ENCODE peak calls at places on chromosomes 12 and 14, in five cellular contexts. G, T, I, P and R are unnamed samples.

GRCh38 chr12:2364566-2365165 is 311.9 kb downstream of the CACNA1C start:
- DNase-seq in G (no peak), T (no peak), I (no peak), P (no peak), R (no peak)

GRCh38 chr12:3227076-3227975 is 150.1 kb downstream of the TSPAN9 start:
- DNase-seq in G (no peak), T (no peak), I (no peak), P (no peak), R (no peak)

GRCh38 chr12:104374806-104375205 is 71.3 kb downstream of the EID3 start:
- DNase-seq in G (no peak), T (no peak), I (no peak), P (no peak), R (no peak)

GRCh38 chr14:88454886-88455285 is 69.4 kb downstream of the SPATA7 start:
- DNase-seq in G (no peak), T (no peak), I (no peak), P (no peak), R (no peak)

GRCh38 chr12:11765817-11766794 is 116.6 kb downstream of the ETV6 start:
- DNase-seq in G (no peak), T (peak), I (no peak), P (no peak), R (no peak)

GRCh38 chr12:109738209-109738608 is 24.6 kb downstream of the FAM222A start:
- DNase-seq in G (no peak), T (no peak), I (no peak), P (no peak), R (no peak)

GRCh38 chr12:87848248-87848868 is 180.8 kb downstream of the C12orf50 start:
- DNase-seq in G (no peak), T (no peak), I (peak), P (peak), R (peak)

GRCh38 chr12:111328138-111328537 is 40.8 kb downstream of the PHETA1 start:
- DNase-seq in G (no peak), T (no peak), I (no peak), P (no peak), R (no peak)

GRCh38 chr12:120532701-120533238 is 1.4 kb upstream of the RNF10 start:
- DNase-seq in G (no peak), T (no peak), I (no peak), P (no peak), R (no peak)

GRCh38 chr12:120529641-120530314 is 820 bp upstream of the COQ5 start:
- DNase-seq in G (no peak), T (peak), I (peak), P (peak), R (peak)

GRCh38 chr12:120534703-120535655 is 823 bp downstream of the RNF10 start:
- DNase-seq in G (no peak), T (peak), I (no peak), P (peak), R (peak)

GRCh38 chr12:120534203-120534702 is at the start of gene RNF10:
- DNase-seq in G (peak), T (peak), I (peak), P (peak), R (peak)

GRCh38 chr12:120528861-120529525 is at the start of gene COQ5:
- DNase-seq in G (peak), T (peak), I (peak), P (peak), R (peak)
- TF ChIP-seq POLR2A in G (peak), T (peak), I (peak), P (no peak), R (peak)

GRCh38 chr12:55727643-55728184 is 1.1 kb downstream of the CD63 start:
- DNase-seq in G (no peak), T (peak), I (no peak), P (peak), R (peak)
- TF ChIP-seq POLR2A in G (no peak), T (peak), I (no peak), P (no peak), R (peak)

DNA sequence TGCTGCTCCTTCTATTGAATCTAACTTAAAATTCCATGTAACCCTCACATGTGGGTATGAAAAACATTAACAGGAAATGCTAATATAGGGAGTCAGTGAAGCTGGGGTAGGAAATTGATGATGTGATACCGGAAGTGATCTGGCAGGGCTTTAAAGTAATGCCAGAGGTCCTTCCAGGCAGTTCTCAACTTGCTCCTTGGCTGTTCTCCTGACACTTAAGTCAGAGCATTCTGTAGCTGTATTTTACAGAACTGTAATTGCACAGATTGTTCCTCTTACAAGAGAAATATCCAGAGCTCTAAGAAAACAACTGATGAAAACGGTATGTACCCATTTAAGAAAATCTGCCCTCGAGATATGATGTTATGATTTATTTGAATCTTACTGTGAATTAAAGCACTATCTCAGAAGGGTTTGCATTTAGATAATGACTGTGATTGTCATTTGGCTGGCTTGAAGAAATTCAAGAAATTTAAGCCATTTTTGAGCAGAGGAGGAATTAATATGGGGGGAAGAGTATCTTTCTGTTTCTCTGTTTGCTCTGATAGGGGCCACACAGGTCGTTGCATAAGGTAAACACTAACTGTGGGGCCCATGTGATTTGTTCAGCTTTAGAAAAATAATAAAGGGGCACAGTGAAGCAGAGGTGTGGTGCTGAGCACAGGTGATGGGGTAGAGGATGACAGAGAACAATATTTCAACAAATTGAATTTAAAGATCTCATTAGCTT is 88.4 kb downstream of the BBS10 start:
- DNase-seq in G (no peak), T (no peak), I (no peak), P (no peak), R (no peak)
- TF ChIP-seq POLR2A in G (no peak), T (no peak), I (no peak), P (no peak), R (no peak)

DNA sequence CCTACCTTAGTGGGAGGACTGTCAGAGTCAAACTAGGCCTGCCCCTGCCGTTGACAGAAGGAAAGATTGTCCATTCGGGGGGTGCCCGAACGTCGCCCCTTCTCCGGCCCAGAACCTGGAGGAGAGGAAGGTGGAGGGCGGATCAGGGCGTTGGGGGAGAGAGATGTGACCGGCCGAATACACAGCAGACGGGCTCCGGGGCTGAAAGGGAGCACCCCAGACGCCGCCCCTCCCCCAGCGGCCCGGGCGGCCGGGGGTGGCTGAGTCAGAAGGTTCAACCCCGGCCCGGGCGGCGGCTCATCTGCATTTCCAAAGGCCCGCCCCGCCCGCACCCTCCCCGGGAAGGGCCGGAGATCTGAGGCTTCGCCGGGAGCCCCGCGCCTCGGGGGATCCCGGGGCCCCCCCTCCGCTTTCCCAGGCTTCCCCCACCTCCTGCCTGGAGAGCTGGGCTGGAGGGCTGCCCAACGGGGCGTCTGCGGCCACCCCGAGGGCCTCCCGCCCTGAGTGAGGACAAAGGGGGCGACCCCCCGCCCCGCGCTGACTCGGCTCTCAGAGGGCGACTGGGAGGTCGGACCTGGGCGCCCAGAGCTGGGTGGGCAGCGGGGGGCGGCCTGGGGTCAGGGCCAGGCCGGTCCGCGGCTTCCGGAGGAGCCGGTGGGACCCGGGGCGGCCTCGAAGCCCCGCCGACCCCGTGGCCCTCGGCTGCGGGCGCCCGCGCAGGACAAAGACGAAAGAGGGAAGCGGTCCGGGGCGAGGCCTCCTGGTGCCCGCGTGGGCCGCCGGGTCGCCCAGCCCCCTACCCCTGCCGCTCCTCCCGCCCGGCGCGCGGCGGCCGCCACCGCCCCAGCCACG is 3.7 kb upstream of the SETD1B start:
- DNase-seq in G (no peak), T (peak), I (peak), P (peak), R (peak)
- TF ChIP-seq POLR2A in G (peak), T (peak), I (no peak), P (no peak), R (peak)

DNA sequence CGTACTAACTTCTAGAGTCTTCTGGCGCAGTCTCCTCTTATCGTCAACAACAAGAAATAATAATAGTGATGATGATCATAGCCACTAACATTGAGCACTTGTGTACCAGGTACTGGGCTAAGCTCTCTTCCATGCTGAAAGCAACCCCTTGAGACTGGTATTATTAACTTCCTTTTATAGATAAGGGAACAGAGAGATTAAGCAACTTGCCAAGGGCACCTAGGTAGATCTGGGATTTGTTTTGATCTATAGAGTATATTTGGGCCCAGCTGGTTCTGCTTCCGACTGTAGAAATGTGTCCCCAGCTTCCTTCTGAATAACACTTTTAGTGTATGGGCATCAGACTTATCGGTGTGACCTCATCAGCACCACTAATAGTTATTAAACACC is 1.1 kb upstream of the ZNF219 start:
- DNase-seq in G (no peak), T (no peak), I (no peak), P (no peak), R (no peak)
- TF ChIP-seq POLR2A in G (no peak), T (no peak), I (no peak), P (no peak), R (no peak)

GRCh38 chr14:65412881-65413738 is 580 bp downstream of the FUT8 start:
- DNase-seq in G (no peak), T (peak), I (no peak), P (peak), R (peak)
- TF ChIP-seq POLR2A in G (no peak), T (no peak), I (no peak), P (no peak), R (no peak)

GRCh38 chr14:100236873-100237272 is 2.1 kb upstream of the YY1 start:
- DNase-seq in G (no peak), T (no peak), I (no peak), P (no peak), R (no peak)

GRCh38 chr14:100237735-100238418 is 1.1 kb upstream of the YY1 start:
- DNase-seq in G (no peak), T (peak), I (no peak), P (peak), R (peak)

GRCh38 chr14:100239200-100239839 is 376 bp downstream of the YY1 start:
- DNase-seq in G (no peak), T (peak), I (no peak), P (no peak), R (peak)

GRCh38 chr14:100239840-100240724 is 1.1 kb downstream of the YY1 start:
- DNase-seq in G (no peak), T (peak), I (peak), P (peak), R (peak)

DNA sequence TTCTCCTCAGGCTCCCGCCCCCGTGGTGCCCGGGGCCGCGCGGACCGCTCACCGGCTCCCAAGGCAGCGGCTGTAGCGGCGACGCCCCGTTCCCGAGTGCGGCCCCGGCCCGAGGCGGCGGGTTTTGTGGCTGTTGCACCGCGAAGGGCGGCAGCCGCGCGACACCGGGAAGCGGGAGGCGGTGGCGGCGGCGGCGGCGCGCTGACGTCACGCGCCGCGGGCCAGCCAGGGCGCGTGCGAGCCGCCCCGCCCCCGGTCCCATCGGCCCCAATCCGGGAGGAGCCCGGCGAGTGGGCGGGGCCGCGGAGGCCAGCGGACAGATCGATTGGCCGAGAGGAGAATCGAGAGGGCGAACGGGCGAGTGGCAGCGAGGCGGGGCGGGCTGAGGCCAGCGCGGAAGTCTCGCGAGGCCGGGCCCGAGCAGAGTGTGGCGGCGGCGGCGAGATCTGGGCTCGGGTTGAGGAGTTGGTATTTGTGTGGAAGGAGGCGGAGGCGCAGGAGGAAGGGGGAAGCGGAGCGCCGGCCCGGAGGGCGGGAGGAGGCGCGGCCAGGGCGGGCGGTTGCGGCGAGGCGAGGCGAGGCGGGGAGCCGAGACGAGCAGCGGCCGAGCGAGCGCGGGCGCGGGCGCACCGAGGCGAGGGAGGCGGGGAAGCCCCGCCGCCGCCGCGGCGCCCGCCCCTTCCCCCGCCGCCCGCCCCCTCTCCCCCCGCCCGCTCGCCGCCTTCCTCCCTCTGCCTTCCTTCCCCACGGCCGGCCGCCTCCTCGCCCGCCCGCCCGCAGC is at the start of gene YY1:
- DNase-seq in G (peak), T (peak), I (peak), P (peak), R (peak)
- TF ChIP-seq POLR2A in G (peak), T (peak), I (peak), P (no peak), R (peak)